ENCODE peak calls at places on chromosomes 6 and 20, in eight cellular contexts. One of them, this sample, is unnamed.

GRCh38 chr20:58922036-58922435 is 59.0 kb upstream of the NELFCD start:
- DNase-seq in heart left ventricle: no peak
- DNase-seq in nephron progenitor cell: no peak
- DNase-seq in body of pancreas: no peak
- DNase-seq in Calu3: no peak
- DNase-seq in RWPE1: no peak
- DNase-seq in type B pancreatic cell: no peak
- DNase-seq in astrocyte of the cerebellum: no peak
- DNase-seq in this sample: no peak

GRCh38 chr20:47274449-47275108 is 81.9 kb downstream of the ZMYND8 start:
- DNase-seq in heart left ventricle: no peak
- DNase-seq in nephron progenitor cell: no peak
- DNase-seq in body of pancreas: no peak
- DNase-seq in Calu3: peak; percentile 48
- DNase-seq in RWPE1: peak; percentile 97
- DNase-seq in type B pancreatic cell: no peak
- DNase-seq in astrocyte of the cerebellum: peak; percentile 90
- DNase-seq in this sample: peak; percentile 80

GRCh38 chr20:24993337-24994185 is 1.0 kb upstream of the APMAP start:
- DNase-seq in heart left ventricle: no peak
- DNase-seq in nephron progenitor cell: no peak
- DNase-seq in body of pancreas: no peak
- DNase-seq in Calu3: no peak
- DNase-seq in RWPE1: peak; percentile 48
- DNase-seq in type B pancreatic cell: no peak
- DNase-seq in astrocyte of the cerebellum: peak; percentile 37
- DNase-seq in this sample: no peak

GRCh38 chr20:25669826-25670422 is 26.7 kb downstream of the ZNF337 start:
- DNase-seq in heart left ventricle: no peak
- DNase-seq in nephron progenitor cell: no peak
- DNase-seq in body of pancreas: no peak
- DNase-seq in Calu3: no peak
- DNase-seq in RWPE1: peak; percentile 70
- DNase-seq in type B pancreatic cell: no peak
- DNase-seq in astrocyte of the cerebellum: no peak
- DNase-seq in this sample: no peak

GRCh38 chr6:111980979-111981378 is 72.9 kb upstream of the CCN6 start:
- DNase-seq in heart left ventricle: peak; percentile 31
- DNase-seq in nephron progenitor cell: no peak
- DNase-seq in body of pancreas: no peak
- DNase-seq in Calu3: no peak
- DNase-seq in RWPE1: no peak
- DNase-seq in type B pancreatic cell: no peak
- DNase-seq in astrocyte of the cerebellum: no peak
- DNase-seq in this sample: no peak

GRCh38 chr20:46119028-46119546 is 973 bp downstream of the CD40 start:
- DNase-seq in heart left ventricle: no peak
- DNase-seq in nephron progenitor cell: no peak
- DNase-seq in body of pancreas: no peak
- DNase-seq in Calu3: no peak
- DNase-seq in RWPE1: peak; percentile 50
- DNase-seq in type B pancreatic cell: no peak
- DNase-seq in astrocyte of the cerebellum: no peak
- DNase-seq in this sample: peak; percentile 61

GRCh38 chr6:169289671-169290408 is 36.2 kb upstream of the THBS2 start:
- DNase-seq in heart left ventricle: peak; percentile 60
- DNase-seq in nephron progenitor cell: no peak
- DNase-seq in body of pancreas: no peak
- DNase-seq in Calu3: peak; percentile 14
- DNase-seq in RWPE1: peak; percentile 66
- DNase-seq in type B pancreatic cell: no peak
- DNase-seq in astrocyte of the cerebellum: peak; percentile 74
- DNase-seq in this sample: no peak

GRCh38 chr6:5994234-5994998 is 12.3 kb downstream of the NRN1 start:
- DNase-seq in heart left ventricle: no peak
- DNase-seq in nephron progenitor cell: peak; percentile 19
- DNase-seq in body of pancreas: no peak
- DNase-seq in Calu3: no peak
- DNase-seq in RWPE1: no peak
- DNase-seq in type B pancreatic cell: no peak
- DNase-seq in astrocyte of the cerebellum: no peak
- DNase-seq in this sample: no peak

GRCh38 chr6:36827261-36828079 is 11.8 kb downstream of the CPNE5 start:
- DNase-seq in heart left ventricle: peak; percentile 80
- DNase-seq in nephron progenitor cell: no peak
- DNase-seq in body of pancreas: no peak
- DNase-seq in Calu3: peak; percentile 24
- DNase-seq in RWPE1: peak; percentile 49
- DNase-seq in type B pancreatic cell: no peak
- DNase-seq in astrocyte of the cerebellum: peak; percentile 78
- DNase-seq in this sample: no peak

GRCh38 chr6:127302728-127303675 is 36.3 kb downstream of the RNF146 start:
- DNase-seq in heart left ventricle: no peak
- DNase-seq in nephron progenitor cell: no peak
- DNase-seq in body of pancreas: peak; percentile 22
- DNase-seq in Calu3: peak; percentile 32
- DNase-seq in RWPE1: peak; percentile 42
- DNase-seq in type B pancreatic cell: no peak
- DNase-seq in astrocyte of the cerebellum: peak; percentile 23
- DNase-seq in this sample: peak; percentile 45

GRCh38 chr6:9481292-9482029 is 933.4 kb downstream of the TFAP2A start:
- DNase-seq in heart left ventricle: no peak
- DNase-seq in nephron progenitor cell: no peak
- DNase-seq in body of pancreas: no peak
- DNase-seq in Calu3: no peak
- DNase-seq in RWPE1: no peak
- DNase-seq in type B pancreatic cell: no peak
- DNase-seq in astrocyte of the cerebellum: no peak
- DNase-seq in this sample: no peak

GRCh38 chr20:45782890-45783289 is 8.8 kb downstream of the WFDC3 start:
- DNase-seq in heart left ventricle: no peak
- DNase-seq in nephron progenitor cell: no peak
- DNase-seq in body of pancreas: no peak
- DNase-seq in Calu3: peak; percentile 38
- DNase-seq in RWPE1: peak; percentile 47
- DNase-seq in type B pancreatic cell: no peak
- DNase-seq in astrocyte of the cerebellum: no peak
- DNase-seq in this sample: no peak

GRCh38 chr6:125957845-125958244 is 1.3 kb downstream of the HINT3 start:
- DNase-seq in heart left ventricle: no peak
- DNase-seq in nephron progenitor cell: no peak
- DNase-seq in body of pancreas: peak; percentile 19
- DNase-seq in Calu3: peak; percentile 25
- DNase-seq in RWPE1: peak; percentile 54
- DNase-seq in type B pancreatic cell: no peak
- DNase-seq in astrocyte of the cerebellum: no peak
- DNase-seq in this sample: no peak

GRCh38 chr6:161373905-161374451 is 100.1 kb upstream of the AGPAT4 start:
- DNase-seq in heart left ventricle: no peak
- DNase-seq in nephron progenitor cell: peak; percentile 86
- DNase-seq in body of pancreas: peak; percentile 67
- DNase-seq in Calu3: peak; percentile 75
- DNase-seq in RWPE1: peak; percentile 72
- DNase-seq in type B pancreatic cell: peak; percentile 81
- DNase-seq in astrocyte of the cerebellum: peak; percentile 51
- DNase-seq in this sample: peak; percentile 64

GRCh38 chr6:75546401-75546800 is 52.8 kb upstream of the FILIP1 start:
- DNase-seq in heart left ventricle: no peak
- DNase-seq in nephron progenitor cell: no peak
- DNase-seq in body of pancreas: no peak
- DNase-seq in Calu3: no peak
- DNase-seq in RWPE1: peak; percentile 22
- DNase-seq in type B pancreatic cell: no peak
- DNase-seq in astrocyte of the cerebellum: peak; percentile 12
- DNase-seq in this sample: no peak

GRCh38 chr6:11535801-11536230 is 1.7 kb upstream of the TMEM170B start:
- DNase-seq in heart left ventricle: no peak
- DNase-seq in nephron progenitor cell: no peak
- DNase-seq in body of pancreas: peak; percentile 54
- DNase-seq in Calu3: peak; percentile 50
- DNase-seq in RWPE1: peak; percentile 42
- DNase-seq in type B pancreatic cell: no peak
- DNase-seq in astrocyte of the cerebellum: peak; percentile 42
- DNase-seq in this sample: no peak

GRCh38 chr6:147381734-147382133 is 126.8 kb upstream of the SAMD5 start:
- DNase-seq in heart left ventricle: no peak
- DNase-seq in nephron progenitor cell: no peak
- DNase-seq in body of pancreas: no peak
- DNase-seq in Calu3: no peak
- DNase-seq in RWPE1: no peak
- DNase-seq in type B pancreatic cell: no peak
- DNase-seq in astrocyte of the cerebellum: no peak
- DNase-seq in this sample: no peak

GRCh38 chr6:150204705-150205472 is 62.0 kb downstream of the PPP1R14C start:
- DNase-seq in heart left ventricle: peak; percentile 61
- DNase-seq in nephron progenitor cell: no peak
- DNase-seq in body of pancreas: no peak
- DNase-seq in Calu3: no peak
- DNase-seq in RWPE1: no peak
- DNase-seq in type B pancreatic cell: no peak
- DNase-seq in astrocyte of the cerebellum: no peak
- DNase-seq in this sample: no peak

GRCh38 chr6:169250660-169251059 is 3.0 kb downstream of the THBS2 start:
- DNase-seq in heart left ventricle: peak; percentile 52
- DNase-seq in nephron progenitor cell: no peak
- DNase-seq in body of pancreas: no peak
- DNase-seq in Calu3: peak; percentile 51
- DNase-seq in RWPE1: peak; percentile 70
- DNase-seq in type B pancreatic cell: no peak
- DNase-seq in astrocyte of the cerebellum: no peak
- DNase-seq in this sample: no peak

GRCh38 chr6:166592818-166593217 is 6.3 kb upstream of the RAMACL start:
- DNase-seq in heart left ventricle: no peak
- DNase-seq in nephron progenitor cell: no peak
- DNase-seq in body of pancreas: no peak
- DNase-seq in Calu3: no peak
- DNase-seq in RWPE1: no peak
- DNase-seq in type B pancreatic cell: no peak
- DNase-seq in astrocyte of the cerebellum: no peak
- DNase-seq in this sample: no peak

GRCh38 chr6:155120034-155120433 is 124.9 kb downstream of the TIAM2 start:
- DNase-seq in heart left ventricle: no peak
- DNase-seq in nephron progenitor cell: no peak
- DNase-seq in body of pancreas: no peak
- DNase-seq in Calu3: no peak
- DNase-seq in RWPE1: no peak
- DNase-seq in type B pancreatic cell: no peak
- DNase-seq in astrocyte of the cerebellum: peak; percentile 78
- DNase-seq in this sample: no peak

GRCh38 chr20:25306991-25307903 is 59.4 kb downstream of the PYGB start:
- DNase-seq in heart left ventricle: no peak
- DNase-seq in nephron progenitor cell: no peak
- DNase-seq in body of pancreas: no peak
- DNase-seq in Calu3: no peak
- DNase-seq in RWPE1: no peak
- DNase-seq in type B pancreatic cell: no peak
- DNase-seq in astrocyte of the cerebellum: no peak
- DNase-seq in this sample: no peak

GRCh38 chr20:47298624-47299023 is 57.9 kb downstream of the ZMYND8 start:
- DNase-seq in heart left ventricle: no peak
- DNase-seq in nephron progenitor cell: no peak
- DNase-seq in body of pancreas: no peak
- DNase-seq in Calu3: no peak
- DNase-seq in RWPE1: no peak
- DNase-seq in type B pancreatic cell: no peak
- DNase-seq in astrocyte of the cerebellum: no peak
- DNase-seq in this sample: no peak

GRCh38 chr6:53734473-53735299 is 60.1 kb upstream of the LRRC1 start:
- DNase-seq in heart left ventricle: peak; percentile 31
- DNase-seq in nephron progenitor cell: peak; percentile 31
- DNase-seq in body of pancreas: peak; percentile 28
- DNase-seq in Calu3: peak; percentile 79
- DNase-seq in RWPE1: peak; percentile 88
- DNase-seq in type B pancreatic cell: no peak
- DNase-seq in astrocyte of the cerebellum: peak; percentile 71
- DNase-seq in this sample: peak; percentile 11
- TF ChIP-seq CTCF in heart left ventricle: no peak
- TF ChIP-seq CTCF in nephron progenitor cell: peak; percentile 27
- TF ChIP-seq CTCF in body of pancreas: no peak
- TF ChIP-seq CTCF in Calu3: peak; percentile 55
- TF ChIP-seq CTCF in RWPE1: no peak
- TF ChIP-seq CTCF in type B pancreatic cell: peak; percentile 40
- TF ChIP-seq CTCF in astrocyte of the cerebellum: peak; percentile 33
- TF ChIP-seq CTCF in this sample: no peak

GRCh38 chr6:29602564-29603361 is 17.8 kb downstream of the OR2H2 start:
- DNase-seq in heart left ventricle: no peak
- DNase-seq in nephron progenitor cell: peak; percentile 44
- DNase-seq in body of pancreas: no peak
- DNase-seq in Calu3: peak; percentile 42
- DNase-seq in RWPE1: peak; percentile 13
- DNase-seq in type B pancreatic cell: no peak
- DNase-seq in astrocyte of the cerebellum: no peak
- DNase-seq in this sample: no peak
- TF ChIP-seq CTCF in heart left ventricle: no peak
- TF ChIP-seq CTCF in nephron progenitor cell: peak; percentile 46
- TF ChIP-seq CTCF in body of pancreas: no peak
- TF ChIP-seq CTCF in Calu3: peak; percentile 19
- TF ChIP-seq CTCF in RWPE1: no peak
- TF ChIP-seq CTCF in type B pancreatic cell: peak; percentile 67
- TF ChIP-seq CTCF in astrocyte of the cerebellum: peak; percentile 37
- TF ChIP-seq CTCF in this sample: peak; percentile 20

GRCh38 chr6:160261991-160262718 is 3.5 kb upstream of the SLC22A2 start:
- DNase-seq in heart left ventricle: no peak
- DNase-seq in nephron progenitor cell: no peak
- DNase-seq in body of pancreas: no peak
- DNase-seq in Calu3: no peak
- DNase-seq in RWPE1: no peak
- DNase-seq in type B pancreatic cell: no peak
- DNase-seq in astrocyte of the cerebellum: no peak
- DNase-seq in this sample: no peak
- TF ChIP-seq CTCF in heart left ventricle: no peak
- TF ChIP-seq CTCF in nephron progenitor cell: peak; percentile 16
- TF ChIP-seq CTCF in body of pancreas: no peak
- TF ChIP-seq CTCF in Calu3: no peak
- TF ChIP-seq CTCF in RWPE1: no peak
- TF ChIP-seq CTCF in type B pancreatic cell: peak; percentile 23
- TF ChIP-seq CTCF in astrocyte of the cerebellum: no peak
- TF ChIP-seq CTCF in this sample: no peak

DNA sequence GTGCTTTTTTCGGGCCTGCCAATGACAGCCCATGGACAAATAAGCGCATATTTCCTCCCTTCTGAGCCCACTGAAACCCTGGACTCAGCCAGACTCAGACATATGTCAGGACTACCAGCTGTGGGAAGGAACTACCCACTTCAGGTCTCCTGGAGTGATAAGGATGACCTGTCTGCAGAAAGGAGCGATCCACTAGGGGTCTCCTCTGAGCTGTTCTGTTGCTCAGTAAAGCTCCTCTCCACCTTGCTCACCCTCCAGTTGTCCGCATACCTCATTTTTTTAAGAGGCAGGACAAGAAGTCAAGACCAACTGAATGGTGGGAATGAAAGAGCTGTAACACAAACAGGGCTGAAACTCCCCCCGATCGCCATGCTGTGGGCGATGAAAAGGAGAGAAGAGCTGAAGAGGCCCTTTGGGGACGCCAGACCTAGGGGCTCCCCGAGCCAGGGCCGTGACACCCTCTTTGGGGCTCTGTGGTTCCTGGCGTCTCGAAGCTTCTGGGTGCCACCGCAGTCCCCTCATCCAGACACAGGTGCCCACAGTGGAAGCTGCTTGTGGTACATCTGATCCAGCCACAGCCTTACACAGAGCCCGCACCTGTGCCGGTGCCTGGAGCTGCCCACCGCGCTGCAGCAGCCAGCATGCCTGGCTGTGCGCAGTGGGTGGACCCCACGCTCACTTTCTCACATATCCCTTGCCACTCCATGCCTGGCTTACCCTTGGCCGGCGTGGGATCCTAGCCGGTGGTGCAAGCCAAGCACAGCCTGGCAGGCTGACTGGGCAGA is 68.8 kb downstream of the EYS start:
- DNase-seq in heart left ventricle: no peak
- DNase-seq in nephron progenitor cell: peak; percentile 45
- DNase-seq in body of pancreas: no peak
- DNase-seq in Calu3: no peak
- DNase-seq in RWPE1: no peak
- DNase-seq in type B pancreatic cell: no peak
- DNase-seq in astrocyte of the cerebellum: no peak
- DNase-seq in this sample: no peak
- TF ChIP-seq CTCF in heart left ventricle: no peak
- TF ChIP-seq CTCF in nephron progenitor cell: peak; percentile 62
- TF ChIP-seq CTCF in body of pancreas: no peak
- TF ChIP-seq CTCF in Calu3: no peak
- TF ChIP-seq CTCF in RWPE1: no peak
- TF ChIP-seq CTCF in type B pancreatic cell: peak; percentile 63
- TF ChIP-seq CTCF in astrocyte of the cerebellum: peak; percentile 15
- TF ChIP-seq CTCF in this sample: no peak